ENCODE peak calls at places on chromosome 17, in four cellular contexts. One of them, this sample, is unnamed.

GRCh38 chr17:81977211-81978091 is at the start of gene ASPSCR1:
- DNase-seq in body of pancreas: peak
- DNase-seq in aorta: peak
- DNase-seq in CD8-positive, alpha-beta T cell: peak
- DNase-seq in this sample: peak

GRCh38 chr17:10046786-10047609 is 141.9 kb upstream of the RCVRN start:
- DNase-seq in body of pancreas: no peak
- DNase-seq in aorta: no peak
- DNase-seq in CD8-positive, alpha-beta T cell: no peak
- DNase-seq in this sample: no peak

GRCh38 chr17:64163468-64163867 is 33.5 kb upstream of the ERN1 start:
- DNase-seq in body of pancreas: no peak
- DNase-seq in aorta: no peak
- DNase-seq in CD8-positive, alpha-beta T cell: no peak
- DNase-seq in this sample: no peak

GRCh38 chr17:82177276-82177675 is 35.4 kb downstream of the CCDC57 start:
- DNase-seq in body of pancreas: no peak
- DNase-seq in aorta: no peak
- DNase-seq in CD8-positive, alpha-beta T cell: no peak
- DNase-seq in this sample: no peak

GRCh38 chr17:6166492-6167179 is 96.5 kb downstream of the WSCD1 start:
- DNase-seq in body of pancreas: no peak
- DNase-seq in aorta: no peak
- DNase-seq in CD8-positive, alpha-beta T cell: no peak
- DNase-seq in this sample: no peak

GRCh38 chr17:56020369-56020768 is 132.9 kb upstream of the ANKFN1 start:
- DNase-seq in body of pancreas: no peak
- DNase-seq in aorta: no peak
- DNase-seq in CD8-positive, alpha-beta T cell: no peak
- DNase-seq in this sample: no peak

GRCh38 chr17:17598003-17598402 is 6.5 kb upstream of the PEMT start:
- DNase-seq in body of pancreas: no peak
- DNase-seq in aorta: peak
- DNase-seq in CD8-positive, alpha-beta T cell: no peak
- DNase-seq in this sample: no peak

GRCh38 chr17:46892192-46892703 is 30.7 kb upstream of the GOSR2 start:
- DNase-seq in body of pancreas: no peak
- DNase-seq in aorta: no peak
- DNase-seq in CD8-positive, alpha-beta T cell: no peak
- DNase-seq in this sample: no peak

GRCh38 chr17:39365252-39365651 is 36.2 kb downstream of the FBXL20 start:
- DNase-seq in body of pancreas: no peak
- DNase-seq in aorta: no peak
- DNase-seq in CD8-positive, alpha-beta T cell: no peak
- DNase-seq in this sample: no peak

GRCh38 chr17:55601874-55602364 is 90.7 kb upstream of the SMIM36 start:
- DNase-seq in body of pancreas: no peak
- DNase-seq in aorta: no peak
- DNase-seq in CD8-positive, alpha-beta T cell: no peak
- DNase-seq in this sample: no peak

GRCh38 chr17:49834118-49834743 is 13.6 kb downstream of the TAC4 start:
- DNase-seq in body of pancreas: no peak
- DNase-seq in aorta: no peak
- DNase-seq in CD8-positive, alpha-beta T cell: no peak
- DNase-seq in this sample: no peak

GRCh38 chr17:70235252-70235651 is 65.9 kb downstream of the KCNJ2 start:
- DNase-seq in body of pancreas: no peak
- DNase-seq in aorta: no peak
- DNase-seq in CD8-positive, alpha-beta T cell: no peak
- DNase-seq in this sample: no peak

GRCh38 chr17:35930211-35931065 is at the start of gene RDM1:
- DNase-seq in body of pancreas: peak
- DNase-seq in aorta: peak
- DNase-seq in CD8-positive, alpha-beta T cell: peak
- DNase-seq in this sample: peak

GRCh38 chr17:10844667-10845387 is 6.9 kb upstream of the PIRT start:
- DNase-seq in body of pancreas: peak
- DNase-seq in aorta: peak
- DNase-seq in CD8-positive, alpha-beta T cell: peak
- DNase-seq in this sample: peak

GRCh38 chr17:27339836-27340550 is 46.1 kb downstream of the WSB1 start:
- DNase-seq in body of pancreas: no peak
- DNase-seq in aorta: no peak
- DNase-seq in CD8-positive, alpha-beta T cell: no peak
- DNase-seq in this sample: no peak

GRCh38 chr17:79513805-79514535 is 96.9 kb downstream of the RBFOX3 start:
- DNase-seq in body of pancreas: no peak
- DNase-seq in aorta: no peak
- DNase-seq in CD8-positive, alpha-beta T cell: no peak
- DNase-seq in this sample: no peak
- H3K27ac ChIP-seq in body of pancreas: no peak
- H3K27ac ChIP-seq in aorta: no peak
- H3K27ac ChIP-seq in CD8-positive, alpha-beta T cell: no peak
- H3K27ac ChIP-seq in this sample: no peak

GRCh38 chr17:57810740-57811632 is 38.9 kb downstream of the MRPS23 start:
- DNase-seq in body of pancreas: peak
- DNase-seq in aorta: peak
- DNase-seq in CD8-positive, alpha-beta T cell: no peak
- DNase-seq in this sample: no peak
- H3K4me3 ChIP-seq in body of pancreas: no peak
- H3K4me3 ChIP-seq in aorta: peak
- H3K4me3 ChIP-seq in CD8-positive, alpha-beta T cell: no peak
- H3K4me3 ChIP-seq in this sample: no peak

DNA sequence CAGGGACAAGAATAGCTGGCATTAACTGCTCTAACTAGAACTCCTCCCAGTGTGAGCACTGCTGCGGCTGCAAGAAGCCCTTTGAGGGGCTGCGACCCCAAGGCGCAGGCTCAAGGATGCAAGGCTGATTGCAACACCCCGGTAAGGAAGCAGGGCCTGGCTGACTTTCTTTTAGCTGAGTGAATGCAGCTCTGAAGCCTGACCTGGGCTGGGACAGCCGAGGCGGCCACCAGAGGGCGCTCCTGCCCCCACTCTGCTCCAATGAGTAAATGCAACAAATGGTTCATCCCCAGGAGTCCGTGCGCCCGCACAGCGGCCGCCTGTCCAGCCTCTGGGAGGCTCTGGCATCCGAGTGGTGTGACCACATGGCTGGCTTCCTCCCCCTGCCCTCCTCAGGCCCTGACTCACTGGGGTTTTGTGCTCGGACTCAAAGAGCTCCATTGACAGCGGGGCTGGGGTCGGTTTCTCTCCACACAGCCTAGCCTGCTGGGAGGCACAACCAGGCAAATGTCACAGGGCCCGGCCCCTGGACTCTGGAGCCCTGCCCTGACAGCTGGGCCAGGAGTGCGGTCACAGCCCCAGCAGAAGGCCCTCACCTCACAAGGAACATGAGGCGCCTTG is at the start of gene SMIM5:
- DNase-seq in body of pancreas: peak
- DNase-seq in aorta: peak
- DNase-seq in CD8-positive, alpha-beta T cell: peak
- DNase-seq in this sample: peak
- H3K27ac ChIP-seq in body of pancreas: peak
- H3K27ac ChIP-seq in aorta: no peak
- H3K27ac ChIP-seq in CD8-positive, alpha-beta T cell: no peak
- H3K27ac ChIP-seq in this sample: no peak

DNA sequence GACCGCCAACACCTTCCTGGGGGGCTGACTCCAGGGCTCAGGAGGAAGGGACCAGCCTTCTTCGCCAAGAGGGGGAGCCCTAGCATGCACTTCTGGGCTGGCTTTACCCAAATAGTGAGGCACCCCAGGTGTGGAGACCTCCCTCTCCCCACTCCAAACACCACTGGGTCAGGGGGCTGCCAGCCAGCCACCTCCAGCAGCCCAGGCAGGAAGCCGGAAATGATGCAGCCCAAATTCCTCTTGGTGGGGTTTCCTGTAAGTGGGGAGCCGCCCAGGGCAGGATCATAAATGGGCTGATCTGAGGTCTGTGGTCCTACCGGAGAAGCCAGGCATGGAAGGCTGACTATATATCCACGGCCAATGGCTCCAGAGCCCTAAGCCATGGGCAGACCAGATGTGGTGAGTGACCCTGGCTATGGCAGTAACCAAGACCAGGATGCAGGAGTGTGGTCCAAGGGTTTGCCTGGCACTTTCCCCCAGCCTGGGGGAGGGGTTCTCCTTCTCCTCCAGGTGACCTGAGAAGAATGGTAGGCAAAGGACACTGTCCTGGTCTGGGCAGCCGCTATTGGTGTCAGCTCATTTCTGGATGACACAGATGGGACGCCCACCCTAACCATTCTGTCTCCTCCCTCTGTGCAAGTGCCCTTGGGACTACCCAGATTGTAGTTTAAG is 4.2 kb downstream of the GIT1 start:
- DNase-seq in body of pancreas: no peak
- DNase-seq in aorta: no peak
- DNase-seq in CD8-positive, alpha-beta T cell: no peak
- DNase-seq in this sample: no peak
- H3K4me3 ChIP-seq in body of pancreas: no peak
- H3K4me3 ChIP-seq in aorta: no peak
- H3K4me3 ChIP-seq in CD8-positive, alpha-beta T cell: peak
- H3K4me3 ChIP-seq in this sample: no peak